ENCODE peak calls at places on chromosome 4, in seven cellular contexts. D is AG20443; T is CD4-positive, alpha-beta T cell; A is NCI-H1105; H is stomach; O is cardiac fibroblast; Q is stimulated activated CD4-positive, alpha-beta T cell treated with anti-CD3 and anti-CD28 coated beads, Interleukin-12 subunit alpha, Interleukin-12 subunit beta, amount 100 ng/mL, for 48 hours. Z is an unnamed sample.

GRCh38 chr4:28287837-28288236 is 1427.2 kb downstream of the STIM2 start:
- DNase-seq in D (peak), Q (no peak), H (no peak), O (peak), A (no peak), T (no peak), Z (peak)

GRCh38 chr4:30763337-30763736 is 43.2 kb downstream of the PCDH7 start:
- DNase-seq in T (no peak), Q (no peak), D (no peak), H (no peak), A (no peak), O (no peak), Z (peak)

GRCh38 chr4:94304365-94304971 is 38.2 kb downstream of the HPGDS start:
- DNase-seq in T (no peak), A (no peak), O (peak), H (no peak), Q (peak), D (peak), Z (no peak)

GRCh38 chr4:126839066-126839465 is 793.7 kb upstream of the INTU start:
- DNase-seq in H (no peak), T (no peak), D (peak), O (peak), A (no peak), Q (no peak), Z (peak)

GRCh38 chr4:156734965-156735895 is 236.4 kb downstream of the PDGFC start:
- DNase-seq in D (peak), O (no peak), Q (no peak), T (no peak), A (no peak), H (no peak), Z (no peak)

GRCh38 chr4:89439533-89439932 is 131.9 kb upstream of the GPRIN3 start:
- DNase-seq in A (no peak), O (no peak), D (no peak), H (no peak), Q (no peak), T (no peak), Z (no peak)

GRCh38 chr4:128608006-128608405 is 201.5 kb upstream of the JADE1 start:
- DNase-seq in Q (no peak), O (no peak), T (no peak), A (no peak), H (no peak), D (no peak), Z (no peak)

GRCh38 chr4:174663254-174663653 is 141.0 kb upstream of the HPGD start:
- DNase-seq in H (no peak), O (peak), D (no peak), A (no peak), T (no peak), Q (no peak), Z (no peak)

GRCh38 chr4:27701563-27701962 is 840.9 kb downstream of the STIM2 start:
- DNase-seq in O (no peak), T (no peak), H (no peak), Q (no peak), D (no peak), A (no peak), Z (no peak)

GRCh38 chr4:53781614-53782467 is 190.6 kb upstream of the LNX1 start:
- DNase-seq in H (no peak), D (no peak), A (no peak), Q (no peak), T (no peak), O (no peak), Z (no peak)

GRCh38 chr4:151302432-151302831 is 23.0 kb downstream of the SH3D19 start:
- DNase-seq in Q (no peak), A (no peak), T (no peak), H (no peak), D (peak), O (no peak), Z (no peak)

GRCh38 chr4:20266215-20267082 is 14.7 kb downstream of the SLIT2 start:
- DNase-seq in Q (no peak), O (no peak), D (peak), T (no peak), H (no peak), A (no peak), Z (peak)

GRCh38 chr4:127782275-127783025 is at the start of gene HSPA4L:
- DNase-seq in D (peak), A (peak), O (peak), T (peak), H (peak), Q (peak), Z (peak)

GRCh38 chr4:17029432-17029831 is 131.0 kb upstream of the LDB2 start:
- DNase-seq in D (no peak), O (no peak), T (no peak), H (no peak), Q (no peak), A (no peak), Z (no peak)

GRCh38 chr4:110586137-110586850 is 36.6 kb downstream of the PITX2 start:
- DNase-seq in D (peak), H (no peak), T (no peak), O (peak), Q (no peak), A (no peak), Z (peak)

GRCh38 chr4:155818639-155819038 is 47.4 kb downstream of the ASIC5 start:
- DNase-seq in D (peak), T (no peak), O (peak), H (no peak), Q (no peak), A (no peak), Z (no peak)

Z was measured in osteoblast.